ENCODE peak calls at places on chromosomes 6 and 20, in seven cellular contexts. One of them, this sample, is unnamed.

GRCh38 chr6:35058827-35059522 is 82.2 kb downstream of the TCP11 start:
- DNase-seq in M059J: no peak
- DNase-seq in activated naive CD4-positive, alpha-beta T cell: no peak
- DNase-seq in NB4: no peak
- DNase-seq in KG1: no peak
- DNase-seq in heart left ventricle: peak; percentile 25
- DNase-seq in astrocyte of the spinal cord: no peak
- DNase-seq in this sample: no peak

GRCh38 chr6:63449714-63450113 is 122.6 kb upstream of the LOC128125822 start:
- DNase-seq in activated naive CD4-positive, alpha-beta T cell: no peak
- DNase-seq in heart left ventricle: no peak
- DNase-seq in M059J: peak; percentile 19
- DNase-seq in NB4: no peak
- DNase-seq in astrocyte of the spinal cord: no peak
- DNase-seq in KG1: no peak
- DNase-seq in this sample: no peak

GRCh38 chr6:130900913-130901312 is 73.7 kb downstream of the SMLR1 start:
- DNase-seq in KG1: no peak
- DNase-seq in heart left ventricle: peak; percentile 57
- DNase-seq in astrocyte of the spinal cord: peak; percentile 80
- DNase-seq in activated naive CD4-positive, alpha-beta T cell: no peak
- DNase-seq in M059J: peak; percentile 93
- DNase-seq in NB4: no peak
- DNase-seq in this sample: peak; percentile 70

GRCh38 chr20:15139522-15139921 is 802.1 kb upstream of the FLRT3 start:
- DNase-seq in heart left ventricle: no peak
- DNase-seq in astrocyte of the spinal cord: no peak
- DNase-seq in activated naive CD4-positive, alpha-beta T cell: no peak
- DNase-seq in KG1: no peak
- DNase-seq in M059J: no peak
- DNase-seq in NB4: no peak
- DNase-seq in this sample: no peak

GRCh38 chr20:47161411-47161810 is 195.1 kb downstream of the ZMYND8 start:
- DNase-seq in NB4: no peak
- DNase-seq in activated naive CD4-positive, alpha-beta T cell: no peak
- DNase-seq in M059J: no peak
- DNase-seq in heart left ventricle: no peak
- DNase-seq in astrocyte of the spinal cord: no peak
- DNase-seq in KG1: no peak
- DNase-seq in this sample: no peak

GRCh38 chr6:14584450-14584849 is 466.9 kb downstream of the CD83 start:
- DNase-seq in activated naive CD4-positive, alpha-beta T cell: no peak
- DNase-seq in astrocyte of the spinal cord: no peak
- DNase-seq in KG1: no peak
- DNase-seq in heart left ventricle: no peak
- DNase-seq in M059J: peak; percentile 23
- DNase-seq in NB4: peak; percentile 28
- DNase-seq in this sample: no peak

GRCh38 chr6:118203421-118204000 is 296.4 kb downstream of the SLC35F1 start:
- DNase-seq in KG1: no peak
- DNase-seq in NB4: no peak
- DNase-seq in activated naive CD4-positive, alpha-beta T cell: no peak
- DNase-seq in astrocyte of the spinal cord: no peak
- DNase-seq in heart left ventricle: no peak
- DNase-seq in M059J: no peak
- DNase-seq in this sample: no peak

GRCh38 chr6:129901910-129902309 is 40.8 kb upstream of the TMEM244 start:
- DNase-seq in KG1: no peak
- DNase-seq in activated naive CD4-positive, alpha-beta T cell: no peak
- DNase-seq in heart left ventricle: no peak
- DNase-seq in astrocyte of the spinal cord: peak; percentile 23
- DNase-seq in M059J: peak; percentile 34
- DNase-seq in NB4: no peak
- DNase-seq in this sample: no peak

GRCh38 chr20:11144114-11144513 is 470.3 kb upstream of the JAG1 start:
- DNase-seq in activated naive CD4-positive, alpha-beta T cell: no peak
- DNase-seq in astrocyte of the spinal cord: peak; percentile 88
- DNase-seq in M059J: peak; percentile 94
- DNase-seq in heart left ventricle: no peak
- DNase-seq in KG1: no peak
- DNase-seq in NB4: no peak
- DNase-seq in this sample: peak; percentile 81

GRCh38 chr20:856361-856775 is 22.9 kb downstream of the FAM110A start:
- DNase-seq in KG1: no peak
- DNase-seq in astrocyte of the spinal cord: peak; percentile 78
- DNase-seq in NB4: no peak
- DNase-seq in activated naive CD4-positive, alpha-beta T cell: no peak
- DNase-seq in M059J: peak; percentile 100
- DNase-seq in heart left ventricle: no peak
- DNase-seq in this sample: peak; percentile 96

GRCh38 chr6:89792881-89793280 is 26.7 kb downstream of the MDN1 start:
- DNase-seq in M059J: peak; percentile 23
- DNase-seq in KG1: no peak
- DNase-seq in heart left ventricle: no peak
- DNase-seq in activated naive CD4-positive, alpha-beta T cell: no peak
- DNase-seq in astrocyte of the spinal cord: peak; percentile 34
- DNase-seq in NB4: peak; percentile 81
- DNase-seq in this sample: peak; percentile 34

GRCh38 chr6:8881663-8882062 is 446.3 kb upstream of the SLC35B3 start:
- DNase-seq in activated naive CD4-positive, alpha-beta T cell: no peak
- DNase-seq in astrocyte of the spinal cord: no peak
- DNase-seq in M059J: no peak
- DNase-seq in NB4: peak; percentile 86
- DNase-seq in heart left ventricle: no peak
- DNase-seq in KG1: no peak
- DNase-seq in this sample: no peak

GRCh38 chr20:14493408-14493807 is 156.0 kb upstream of the FLRT3 start:
- DNase-seq in NB4: no peak
- DNase-seq in M059J: no peak
- DNase-seq in astrocyte of the spinal cord: no peak
- DNase-seq in heart left ventricle: no peak
- DNase-seq in KG1: no peak
- DNase-seq in activated naive CD4-positive, alpha-beta T cell: no peak
- DNase-seq in this sample: no peak

GRCh38 chr6:79864001-79864400 is 83.4 kb downstream of the ELOVL4 start:
- DNase-seq in astrocyte of the spinal cord: no peak
- DNase-seq in M059J: no peak
- DNase-seq in activated naive CD4-positive, alpha-beta T cell: no peak
- DNase-seq in KG1: no peak
- DNase-seq in heart left ventricle: no peak
- DNase-seq in NB4: no peak
- DNase-seq in this sample: no peak

GRCh38 chr20:4183361-4183760 is 168.0 kb upstream of the RNF24 start:
- DNase-seq in NB4: no peak
- DNase-seq in astrocyte of the spinal cord: no peak
- DNase-seq in activated naive CD4-positive, alpha-beta T cell: no peak
- DNase-seq in M059J: no peak
- DNase-seq in heart left ventricle: no peak
- DNase-seq in KG1: no peak
- DNase-seq in this sample: no peak

GRCh38 chr20:1935696-1936366 is 40.6 kb downstream of the SIRPA start:
- DNase-seq in M059J: no peak
- DNase-seq in activated naive CD4-positive, alpha-beta T cell: no peak
- DNase-seq in NB4: no peak
- DNase-seq in heart left ventricle: peak; percentile 84
- DNase-seq in astrocyte of the spinal cord: no peak
- DNase-seq in KG1: no peak
- DNase-seq in this sample: no peak